ENCODE peak calls at places on chromosomes 12 and 14, in eight cellular contexts. Y is RWPE2; Q is cardiac muscle cell; L is activated CD8-positive, alpha-beta memory T cell treated with anti-CD3 and anti-CD28 coated beads for 1 hour; N is T-helper 17 cell; G is mammary epithelial cell; F is AML-193; M is mesendoderm. V is an unnamed sample.

GRCh38 chr12:112891093-112892024 is 15.4 kb upstream of the OAS1 start:
- DNase-seq in Y (no peak), Q (peak; percentile 48), L (no peak), N (no peak), G (no peak), F (no peak), M (peak; percentile 64), V (no peak)

GRCh38 chr14:64636208-64636979 is 67.8 kb upstream of the PLEKHG3 start:
- DNase-seq in Y (peak; percentile 51), Q (peak; percentile 77), L (peak; percentile 32), N (peak; percentile 55), G (peak; percentile 29), F (peak; percentile 41), M (peak; percentile 82), V (peak; percentile 84)

GRCh38 chr12:131452444-131452860 is 258.4 kb upstream of the SFSWAP start:
- DNase-seq in Y (no peak), Q (no peak), L (no peak), N (no peak), G (no peak), F (peak; percentile 1), M (peak; percentile 50), V (peak; percentile 77)

GRCh38 chr12:102917026-102917787 is at the start of gene PAH:
- DNase-seq in Y (no peak), Q (no peak), L (no peak), N (no peak), G (no peak), F (no peak), M (peak; percentile 62), V (peak; percentile 88)

GRCh38 chr12:110279976-110280783 is 867 bp upstream of the ATP2A2 start:
- DNase-seq in Y (no peak), Q (no peak), L (peak; percentile 4), N (peak; percentile 54), G (peak; percentile 67), F (peak; percentile 20), M (peak; percentile 66), V (peak; percentile 78)

GRCh38 chr14:80278293-80279037 is 67.2 kb upstream of the DIO2 start:
- DNase-seq in Y (no peak), Q (peak; percentile 61), L (no peak), N (no peak), G (no peak), F (no peak), M (no peak), V (no peak)

GRCh38 chr14:79749051-79749450 is 462.3 kb downstream of the DIO2 start:
- DNase-seq in Y (no peak), Q (no peak), L (no peak), N (no peak), G (no peak), F (no peak), M (no peak), V (no peak)

GRCh38 chr14:89544636-89545301 is 127.7 kb upstream of the FOXN3 start:
- DNase-seq in Y (no peak), Q (peak; percentile 11), L (no peak), N (no peak), G (peak; percentile 65), F (no peak), M (no peak), V (no peak)

GRCh38 chr14:42470427-42470719 is 863.7 kb downstream of the LRFN5 start:
- DNase-seq in Y (no peak), Q (no peak), L (no peak), N (no peak), G (no peak), F (no peak), M (no peak), V (no peak)

GRCh38 chr14:42779024-42779423 is 1172.3 kb downstream of the LRFN5 start:
- DNase-seq in Y (no peak), Q (no peak), L (no peak), N (no peak), G (no peak), F (no peak), M (no peak), V (no peak)

GRCh38 chr14:65344011-65344410 is 68.5 kb upstream of the FUT8 start:
- DNase-seq in Y (no peak), Q (no peak), L (no peak), N (no peak), G (peak; percentile 16), F (no peak), M (no peak), V (no peak)

GRCh38 chr12:83826112-83826511 is 1086.5 kb downstream of the SLC6A15 start:
- DNase-seq in Y (no peak), Q (peak; percentile 55), L (no peak), N (no peak), G (peak; percentile 39), F (peak; percentile 20), M (peak; percentile 72), V (peak; percentile 76)

GRCh38 chr12:124369901-124370378 is 75.0 kb downstream of the RFLNA start:
- DNase-seq in Y (no peak), Q (no peak), L (no peak), N (no peak), G (no peak), F (no peak), M (no peak), V (no peak)

GRCh38 chr12:12349711-12350665 is at the start of gene MANSC1:
- DNase-seq in Y (no peak), Q (peak; percentile 43), L (no peak), N (peak; percentile 24), G (no peak), F (no peak), M (peak; percentile 82), V (peak; percentile 86)

GRCh38 chr12:42574879-42575278 is 14.7 kb downstream of the PRICKLE1 start:
- DNase-seq in Y (no peak), Q (no peak), L (no peak), N (no peak), G (no peak), F (no peak), M (no peak), V (no peak)

GRCh38 chr12:57795354-57795753 is 12.8 kb downstream of the TSFM start:
- DNase-seq in Y (no peak), Q (no peak), L (no peak), N (no peak), G (peak; percentile 92), F (no peak), M (no peak), V (no peak)

GRCh38 chr12:89875809-89876208 is 167.2 kb upstream of the ATP2B1 start:
- DNase-seq in Y (no peak), Q (no peak), L (no peak), N (no peak), G (no peak), F (no peak), M (no peak), V (no peak)

GRCh38 chr14:103545219-103545914 is 16.4 kb downstream of the TRMT61A start:
- DNase-seq in Y (no peak), Q (no peak), L (no peak), N (no peak), G (no peak), F (no peak), M (no peak), V (no peak)

GRCh38 chr12:57592551-57593165 is 1.7 kb downstream of the PIP4K2C start:
- DNase-seq in Y (no peak), Q (no peak), L (no peak), N (no peak), G (peak; percentile 48), F (no peak), M (no peak), V (no peak)

GRCh38 chr14:96056509-96057422 is 17.6 kb downstream of the C14orf132 start:
- DNase-seq in Y (no peak), Q (no peak), L (no peak), N (no peak), G (peak; percentile 20), F (no peak), M (peak; percentile 26), V (peak; percentile 40)

GRCh38 chr12:120581998-120582397 is 796 bp upstream of the POP5 start:
- DNase-seq in Y (no peak), Q (peak; percentile 21), L (no peak), N (no peak), G (no peak), F (no peak), M (no peak), V (no peak)

GRCh38 chr14:36070056-36071043 is 106.2 kb downstream of the PTCSC3 start:
- DNase-seq in Y (peak; percentile 84), Q (peak; percentile 71), L (no peak), N (no peak), G (peak; percentile 61), F (peak; percentile 26), M (peak; percentile 76), V (peak; percentile 86)

GRCh38 chr14:100439781-100440180 is 116.6 kb downstream of the SLC25A47 start:
- DNase-seq in Y (no peak), Q (peak; percentile 59), L (no peak), N (no peak), G (peak; percentile 35), F (no peak), M (no peak), V (peak; percentile 11)

GRCh38 chr14:100711493-100711892 is 15.2 kb upstream of the DLK1 start:
- DNase-seq in Y (no peak), Q (no peak), L (no peak), N (no peak), G (no peak), F (no peak), M (no peak), V (no peak)

GRCh38 chr12:88624911-88625310 is 44.6 kb upstream of the KITLG start:
- DNase-seq in Y (no peak), Q (peak; percentile 84), L (no peak), N (no peak), G (peak; percentile 40), F (no peak), M (no peak), V (no peak)

GRCh38 chr12:26378721-26379120 is 183.3 kb downstream of the SSPN start:
- DNase-seq in Y (no peak), Q (peak; percentile 9), L (no peak), N (no peak), G (no peak), F (no peak), M (no peak), V (no peak)

GRCh38 chr14:100383727-100384158 is 60.6 kb downstream of the SLC25A47 start:
- DNase-seq in Y (no peak), Q (peak; percentile 66), L (no peak), N (peak; percentile 50), G (peak; percentile 35), F (peak; percentile 42), M (peak; percentile 79), V (peak; percentile 88)

GRCh38 chr12:91274886-91275285 is 92.3 kb upstream of the DCN start:
- DNase-seq in Y (no peak), Q (peak; percentile 73), L (no peak), N (no peak), G (no peak), F (no peak), M (peak; percentile 42), V (peak; percentile 11)

GRCh38 chr14:104148433-104149277 is 10.3 kb downstream of the KIF26A start:
- DNase-seq in Y (no peak), Q (no peak), L (no peak), N (no peak), G (no peak), F (no peak), M (peak; percentile 28), V (peak; percentile 34)

GRCh38 chr12:89693639-89694202 is 14.9 kb downstream of the ATP2B1 start:
- DNase-seq in Y (no peak), Q (no peak), L (no peak), N (no peak), G (no peak), F (no peak), M (no peak), V (no peak)

GRCh38 chr12:4025420-4026358 is 152.5 kb upstream of the PARP11 start:
- DNase-seq in Y (no peak), Q (no peak), L (no peak), N (no peak), G (no peak), F (no peak), M (peak; percentile 95), V (peak; percentile 95)

GRCh38 chr12:121799175-121799841 is 4.5 kb upstream of the SETD1B start:
- DNase-seq in Y (peak; percentile 81), Q (peak; percentile 78), L (no peak), N (peak; percentile 40), G (peak; percentile 83), F (peak; percentile 9), M (peak; percentile 93), V (peak; percentile 61)

GRCh38 chr12:129162805-129163204 is 309.5 kb downstream of the GLT1D1 start:
- DNase-seq in Y (no peak), Q (no peak), L (no peak), N (no peak), G (no peak), F (no peak), M (no peak), V (no peak)

GRCh38 chr12:115224031-115224430 is 540.1 kb upstream of the TBX3 start:
- DNase-seq in Y (no peak), Q (peak; percentile 47), L (no peak), N (no peak), G (no peak), F (no peak), M (no peak), V (no peak)

V was measured in GM23338.